ENCODE peak calls at places on chromosomes 7 and 10, in ten cellular contexts. Q is aorta; F is cardiac muscle cell; R is PC-9; C is naive thymus-derived CD4-positive, alpha-beta T cell; Z is ovary; O is HepG2; S is astrocyte; L is upper lobe of right lung; H is upper lobe of left lung. X is an unnamed sample.

GRCh38 chr7:89246196-89246595 is 450.7 kb upstream of the TEX47 start:
- DNase-seq in Q (no peak), F (no peak), R (no peak), C (no peak), Z (no peak), O (no peak), S (no peak), L (no peak), H (no peak), X (no peak)

GRCh38 chr7:23811540-23811939 is 101.5 kb downstream of the STK31 start:
- DNase-seq in Q (no peak), F (no peak), R (no peak), C (no peak), Z (no peak), O (peak; percentile 10), S (no peak), L (no peak), H (no peak), X (no peak)

GRCh38 chr7:30896783-30897617 is 14.7 kb upstream of the AQP1 start:
- DNase-seq in Q (no peak), F (peak; percentile 55), R (no peak), C (no peak), Z (no peak), O (no peak), S (no peak), L (peak; percentile 89), H (no peak), X (no peak)

GRCh38 chr7:10706875-10707493 is 266.7 kb upstream of the PHF14 start:
- DNase-seq in Q (no peak), F (no peak), R (no peak), C (no peak), Z (no peak), O (no peak), S (no peak), L (no peak), H (no peak), X (no peak)

GRCh38 chr10:102003541-102003940 is 52.4 kb downstream of the ARMH3 start:
- DNase-seq in Q (no peak), F (peak; percentile 53), R (no peak), C (no peak), Z (no peak), O (no peak), S (no peak), L (no peak), H (no peak), X (no peak)

GRCh38 chr7:99628471-99629465 is 12.0 kb downstream of the ZSCAN25 start:
- DNase-seq in Q (no peak), F (no peak), R (no peak), C (no peak), Z (no peak), O (no peak), S (no peak), L (no peak), H (peak; percentile 40), X (no peak)

GRCh38 chr7:8310876-8311275 is 48.9 kb upstream of the ICA1 start:
- DNase-seq in Q (no peak), F (no peak), R (no peak), C (no peak), Z (no peak), O (no peak), S (no peak), L (no peak), H (no peak), X (no peak)

GRCh38 chr7:159144756-159145543 is at the start of gene VIPR2:
- DNase-seq in Q (peak; percentile 82), F (no peak), R (no peak), C (peak; percentile 9), Z (peak; percentile 80), O (no peak), S (no peak), L (no peak), H (peak; percentile 88), X (no peak)

GRCh38 chr10:76089626-76090185 is 658.3 kb downstream of the LRMDA start:
- DNase-seq in Q (no peak), F (no peak), R (no peak), C (no peak), Z (no peak), O (no peak), S (no peak), L (no peak), H (no peak), X (no peak)

GRCh38 chr10:116097239-116097751 is 175.7 kb downstream of the GFRA1 start:
- DNase-seq in Q (no peak), F (no peak), R (no peak), C (no peak), Z (no peak), O (no peak), S (no peak), L (no peak), H (peak; percentile 22), X (no peak)

GRCh38 chr7:153616808-153617207 is 435.4 kb upstream of the DPP6 start:
- DNase-seq in Q (no peak), F (no peak), R (no peak), C (no peak), Z (no peak), O (no peak), S (no peak), L (no peak), H (no peak), X (no peak)

GRCh38 chr7:138228764-138229163 is 152.5 kb downstream of the AKR1D1 start:
- DNase-seq in Q (no peak), F (no peak), R (no peak), C (no peak), Z (no peak), O (no peak), S (no peak), L (no peak), H (no peak), X (no peak)

GRCh38 chr10:8130973-8131911 is 76.8 kb downstream of the GATA3 start:
- DNase-seq in Q (no peak), F (peak; percentile 38), R (peak; percentile 58), C (no peak), Z (no peak), O (no peak), S (peak; percentile 82), L (no peak), H (no peak), X (no peak)

GRCh38 chr7:84490661-84491060 is 296.1 kb upstream of the SEMA3A start:
- DNase-seq in Q (no peak), F (peak; percentile 21), R (no peak), C (no peak), Z (no peak), O (no peak), S (peak; percentile 44), L (no peak), H (no peak), X (no peak)

GRCh38 chr7:121083138-121083789 is 94.8 kb downstream of the CPED1 start:
- DNase-seq in Q (no peak), F (peak; percentile 51), R (peak; percentile 45), C (no peak), Z (no peak), O (no peak), S (peak; percentile 75), L (no peak), H (no peak), X (no peak)

GRCh38 chr10:132145002-132145401 is 41.7 kb upstream of the DPYSL4 start:
- DNase-seq in Q (no peak), F (no peak), R (no peak), C (no peak), Z (no peak), O (no peak), S (no peak), L (peak; percentile 40), H (peak; percentile 52), X (no peak)

GRCh38 chr10:132146271-132146671 is 40.5 kb upstream of the DPYSL4 start:
- DNase-seq in Q (peak; percentile 44), F (no peak), R (no peak), C (no peak), Z (no peak), O (no peak), S (no peak), L (peak; percentile 61), H (peak; percentile 52), X (no peak)

GRCh38 chr10:132144086-132144485 is 42.7 kb upstream of the DPYSL4 start:
- DNase-seq in Q (peak; percentile 61), F (no peak), R (no peak), C (no peak), Z (no peak), O (no peak), S (no peak), L (no peak), H (peak; percentile 73), X (no peak)

GRCh38 chr10:132146941-132147915 is 39.5 kb upstream of the DPYSL4 start:
- DNase-seq in Q (peak; percentile 64), F (no peak), R (no peak), C (no peak), Z (no peak), O (no peak), S (no peak), L (peak; percentile 54), H (peak; percentile 74), X (no peak)

GRCh38 chr10:132145521-132146185 is 41.1 kb upstream of the DPYSL4 start:
- DNase-seq in Q (peak; percentile 58), F (no peak), R (no peak), C (no peak), Z (no peak), O (no peak), S (no peak), L (peak; percentile 54), H (peak; percentile 30), X (no peak)
- H3K4me1 ChIP-seq in Q (no peaks in the 10 kb centered on the region), F (no peaks in the 10 kb centered on the region), R (no peaks in the 10 kb centered on the region), C (no peaks in the 10 kb centered on the region), Z (peaks cover 6% of the 10 kb centered on the region), O (no peaks in the 10 kb centered on the region), S (no peaks in the 10 kb centered on the region), L (no peaks in the 10 kb centered on the region), H (no peaks in the 10 kb centered on the region), X (no peaks in the 10 kb centered on the region)

GRCh38 chr10:122282909-122283308 is 11.8 kb downstream of the BTBD16 start:
- DNase-seq in Q (no peak), F (no peak), R (no peak), C (no peak), Z (no peak), O (no peak), S (no peak), L (no peak), H (no peak), X (no peak)
- H3K27ac ChIP-seq in Q (no peak overlapping the region), F (no peak overlapping the region), R (no peak overlapping the region), C (no peak overlapping the region), Z (no peak overlapping the region), O (no peak overlapping the region), S (no peak overlapping the region), L (no peak overlapping the region), H (no peak overlapping the region), X (no peak overlapping the region)

DNA sequence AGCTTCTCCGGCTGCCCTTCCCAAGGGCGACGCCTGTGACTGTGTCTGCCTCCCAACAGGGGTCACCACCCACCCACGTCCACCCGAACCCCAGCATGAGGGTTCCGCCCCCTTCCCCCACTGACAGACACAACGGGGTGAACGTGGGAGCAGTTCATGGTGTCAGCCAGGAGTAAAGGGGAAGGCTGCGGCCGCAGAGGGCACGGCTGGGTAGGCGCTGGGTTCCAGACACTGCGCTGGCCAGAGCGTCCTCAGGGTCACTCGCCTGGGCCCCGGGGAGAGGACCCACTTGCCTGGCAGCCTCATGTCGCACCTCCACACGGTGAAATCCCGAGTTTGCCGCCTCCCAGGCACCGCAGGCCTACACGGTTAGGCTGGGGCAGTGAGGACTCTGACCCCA is 21.1 kb downstream of the INTS1 start:
- DNase-seq in Q (no peak), F (no peak), R (no peak), C (no peak), Z (no peak), O (no peak), S (no peak), L (no peak), H (peak; percentile 68), X (no peak)
- H3K36me3 ChIP-seq in Q (peaks cover 11% of the 10 kb centered on the region), F (peaks cover 28% of the 10 kb centered on the region), R (peaks cover 7% of the 10 kb centered on the region), C (no peaks in the 10 kb centered on the region), Z (no peaks in the 10 kb centered on the region), O (peaks cover 20% of the 10 kb centered on the region), S (peaks cover 2% of the 10 kb centered on the region), L (peaks cover 86% of the 10 kb centered on the region), H (peaks cover 36% of the 10 kb centered on the region), X (peaks cover 66% of the 10 kb centered on the region)

GRCh38 chr10:92112462-92112861 is 178.4 kb downstream of the CPEB3 start:
- DNase-seq in Q (no peak), F (no peak), R (no peak), C (no peak), Z (no peak), O (no peak), S (no peak), L (no peak), H (no peak), X (no peak)
- H3K4me1 ChIP-seq in Q (peaks cover 4% of the 10 kb centered on the region), F (no peaks in the 10 kb centered on the region), R (no peaks in the 10 kb centered on the region), C (no peaks in the 10 kb centered on the region), Z (peaks cover 12% of the 10 kb centered on the region), O (peaks cover 67% of the 10 kb centered on the region), S (peaks cover 6% of the 10 kb centered on the region), L (peaks cover 17% of the 10 kb centered on the region), H (peaks cover 7% of the 10 kb centered on the region), X (no peaks in the 10 kb centered on the region)

X was measured in effector memory CD4-positive, alpha-beta T cell.